ENCODE peak calls at places on chromosome 16, in four cellular contexts. B is pancreas, J is heart right ventricle, V is psoas muscle. Y is an unnamed sample.

GRCh38 chr16:8858994-8859912 is 9.6 kb downstream of the CARHSP1 start:
- DNase-seq in B (peak), V (no peak), J (no peak), Y (no peak)

GRCh38 chr16:88878356-88878755 is 11.9 kb upstream of the PABPN1L start:
- DNase-seq in B (no peak), J (no peak), V (no peak), Y (no peak)

GRCh38 chr16:8961811-8962390 is 1.8 kb downstream of the USP7 start:
- DNase-seq in B (no peak), J (no peak), V (no peak), Y (no peak)

GRCh38 chr16:21568502-21569189 is 30.7 kb upstream of the METTL9 start:
- DNase-seq in V (no peak), J (no peak), B (no peak), Y (no peak)

GRCh38 chr16:82329504-82330192 is 159.6 kb upstream of the MPHOSPH6 start:
- DNase-seq in J (no peak), B (peak), V (no peak), Y (no peak)

GRCh38 chr16:57255686-57256415 is 10.8 kb downstream of the ARL2BP start:
- DNase-seq in V (no peak), J (no peak), B (peak), Y (no peak)

GRCh38 chr16:20944861-20945390 is 44.4 kb downstream of the LYRM1 start:
- DNase-seq in V (no peak), J (no peak), B (no peak), Y (no peak)

GRCh38 chr16:64392456-64392855 is 729.4 kb downstream of the CDH11 start:
- DNase-seq in J (no peak), V (no peak), B (no peak), Y (no peak)

GRCh38 chr16:13379266-13379665 is 477.9 kb downstream of the SHISA9 start:
- DNase-seq in B (no peak), J (no peak), V (no peak), Y (no peak)

GRCh38 chr16:13372421-13372820 is 471.0 kb downstream of the SHISA9 start:
- DNase-seq in B (no peak), V (no peak), J (no peak), Y (no peak)

GRCh38 chr16:13376174-13376573 is 474.8 kb downstream of the SHISA9 start:
- DNase-seq in J (no peak), B (no peak), V (no peak), Y (no peak)

GRCh38 chr16:13377143-13377542 is 475.7 kb downstream of the SHISA9 start:
- DNase-seq in V (no peak), J (no peak), B (no peak), Y (no peak)

DNA sequence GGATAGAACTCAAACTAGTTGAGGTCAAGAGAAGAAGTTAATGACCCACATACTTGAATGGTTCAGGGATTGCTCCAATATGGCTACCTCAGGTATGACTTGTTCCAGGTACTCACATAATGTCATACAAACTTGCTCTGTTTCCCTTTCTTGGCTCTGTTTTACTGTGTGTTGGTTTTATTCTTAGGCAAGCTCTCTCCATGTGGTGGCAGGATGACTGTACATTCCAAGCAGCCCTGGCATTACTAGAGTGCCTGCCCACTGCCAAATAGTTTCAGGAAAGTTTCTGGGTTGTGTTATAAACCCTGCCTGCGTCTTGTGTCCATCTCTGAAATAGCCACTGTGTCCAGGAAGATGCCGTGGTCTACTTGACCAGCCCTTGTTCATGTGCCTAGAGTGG is 476.8 kb downstream of the SHISA9 start:
- DNase-seq in V (no peak), J (no peak), B (no peak), Y (no peak)
- TF ChIP-seq CTCF in V (no peak), J (no peak), B (no peak), Y (no peak)

GRCh38 chr16:86821933-86822332 is 243.6 kb downstream of the FOXL1 start:
- DNase-seq in V (no peak), J (no peak), B (no peak), Y (no peak)

GRCh38 chr16:86825631-86826030 is 247.3 kb downstream of the FOXL1 start:
- DNase-seq in B (no peak), J (no peak), V (no peak), Y (no peak)

GRCh38 chr16:86823125-86823524 is 244.8 kb downstream of the FOXL1 start:
- DNase-seq in B (no peak), V (no peak), J (no peak), Y (no peak)

GRCh38 chr16:86824751-86825310 is 246.5 kb downstream of the FOXL1 start:
- DNase-seq in B (no peak), V (no peak), J (no peak), Y (peak)

DNA sequence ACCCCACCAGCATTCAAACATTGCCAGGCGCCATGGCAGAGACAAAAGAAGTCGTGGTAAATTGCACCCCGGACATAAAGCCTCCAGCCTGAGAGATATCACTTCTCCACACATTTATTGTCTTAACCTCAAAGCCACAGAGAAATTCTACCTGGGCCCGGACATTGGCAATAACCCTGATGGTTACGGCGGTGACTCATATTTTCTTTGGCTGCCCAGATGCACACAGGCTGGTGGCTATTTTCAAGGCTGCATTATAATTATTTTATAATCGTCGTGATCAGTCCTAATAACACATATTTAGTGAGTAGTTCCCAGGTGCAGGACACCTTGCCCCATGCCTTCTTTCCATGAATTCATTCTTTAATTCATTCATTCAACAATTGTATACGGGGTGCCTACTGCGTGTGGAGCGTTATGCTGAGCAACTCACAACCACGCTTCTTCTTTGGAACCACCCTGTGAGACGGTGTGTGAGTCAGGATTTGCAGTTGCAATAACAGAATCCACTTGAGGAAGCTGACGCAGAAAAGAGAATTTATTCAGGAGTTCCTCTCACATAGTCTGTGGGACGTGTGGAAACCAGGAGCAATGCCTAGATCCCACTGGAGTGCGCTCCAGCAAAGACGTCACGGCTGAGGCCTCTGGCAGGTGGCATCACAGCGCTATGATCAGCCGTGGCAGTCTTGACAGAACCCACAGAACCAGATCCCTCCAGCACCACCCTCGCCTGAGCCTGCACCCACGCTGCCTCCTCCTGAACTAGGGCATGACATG is 245.7 kb downstream of the FOXL1 start:
- DNase-seq in V (no peak), J (no peak), B (no peak), Y (peak)
- H3K4me3 ChIP-seq in V (no peak), J (no peak), B (no peak), Y (no peak)

GRCh38 chr16:12906271-12906670 is 4.9 kb downstream of the SHISA9 start:
- DNase-seq in B (no peak), J (no peak), V (no peak), Y (no peak)
- TF ChIP-seq CTCF in B (no peak), J (no peak), V (no peak), Y (no peak)

DNA sequence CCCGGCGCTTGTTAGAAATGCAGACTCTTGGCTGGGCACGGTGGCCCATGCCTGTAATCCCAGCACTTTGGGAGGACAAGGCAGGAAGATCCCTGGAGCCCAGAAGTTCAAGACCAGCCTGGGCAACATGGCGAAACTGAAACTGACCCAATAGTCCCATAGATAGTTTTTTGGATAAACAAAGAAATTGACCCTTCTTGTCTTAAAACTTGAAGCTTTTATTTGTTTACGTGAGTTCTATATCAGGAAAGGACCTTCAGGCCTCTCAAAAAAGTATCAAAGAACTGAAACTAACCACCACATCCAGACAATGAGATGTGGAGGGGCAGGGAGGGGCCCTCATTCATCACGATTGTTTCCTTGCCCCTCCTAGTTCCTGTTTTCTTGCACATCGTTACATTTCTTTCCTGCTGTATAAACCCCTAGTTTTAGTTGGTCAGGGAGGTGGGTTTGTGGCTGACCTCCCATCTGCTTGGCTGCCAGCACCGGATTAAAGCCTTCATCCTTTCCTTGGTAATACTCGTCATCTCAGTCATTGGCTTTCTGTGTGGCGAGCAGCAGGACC is 29.9 kb upstream of the PRM1 start:
- DNase-seq in J (no peak), V (no peak), B (no peak), Y (no peak)
- H3K4me3 ChIP-seq in J (no peak), V (no peak), B (no peak), Y (no peak)

DNA sequence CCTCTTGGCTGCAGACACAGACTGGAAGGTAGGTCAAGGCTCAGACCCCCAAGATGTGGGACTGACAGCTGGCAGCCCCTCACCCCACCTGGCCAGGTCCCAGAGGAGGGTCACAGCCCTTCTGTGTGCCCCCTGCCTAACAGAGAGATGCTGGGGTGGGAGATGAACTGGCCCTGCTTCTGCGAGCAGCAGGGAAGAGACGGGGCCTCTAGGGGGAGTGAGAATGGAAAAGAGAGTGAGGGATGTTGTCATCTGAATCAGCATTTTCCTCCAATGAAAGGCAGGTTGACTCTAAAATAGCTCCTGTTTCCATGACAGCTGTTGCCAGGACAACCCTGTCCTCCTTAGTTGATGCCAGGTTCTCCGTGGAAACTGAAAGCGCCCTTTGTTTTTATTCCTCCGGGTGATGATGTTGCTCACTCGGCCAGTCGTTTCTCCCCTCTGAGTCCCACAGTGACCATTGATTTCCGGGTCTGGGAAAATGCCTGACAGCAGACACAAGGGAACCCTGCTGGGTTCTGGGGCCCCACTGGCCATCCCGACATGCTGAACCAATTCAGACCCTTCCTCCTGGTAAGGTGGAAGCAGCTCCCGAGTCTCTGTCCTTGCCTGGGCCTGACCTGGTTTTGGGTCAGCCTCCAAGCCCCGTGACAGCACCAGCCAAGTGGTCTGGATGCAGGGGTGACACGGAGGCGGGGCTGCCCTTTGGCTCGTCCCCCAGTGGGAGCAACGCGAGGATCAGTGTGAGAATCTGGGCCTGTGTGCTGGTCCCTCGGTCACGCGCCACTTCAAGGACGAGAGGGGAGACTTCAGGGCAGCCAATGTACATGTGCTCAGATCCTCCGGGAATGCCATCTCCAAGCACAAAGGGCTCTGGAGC is 4.7 kb upstream of the NDRG4 start:
- DNase-seq in V (peak), J (peak), B (peak), Y (peak)
- TF ChIP-seq CTCF in V (peak), J (peak), B (peak), Y (peak)

GRCh38 chr16:12802048-12802447 is 1.6 kb downstream of the CPPED1 start:
- DNase-seq in J (no peak), V (no peak), B (no peak), Y (no peak)
- H3K4me3 ChIP-seq in J (no peak), V (no peak), B (no peak), Y (no peak)

GRCh38 chr16:84080378-84080777 is 36.4 kb downstream of the MBTPS1 start:
- DNase-seq in J (peak), B (no peak), V (peak), Y (no peak)
- TF ChIP-seq CTCF in J (no peak), B (no peak), V (no peak), Y (no peak)

GRCh38 chr16:19882641-19883040 is 2.0 kb downstream of the GPRC5B start:
- DNase-seq in B (no peak), J (no peak), V (no peak), Y (no peak)
- H3K4me3 ChIP-seq in B (peak), J (peak), V (peak), Y (peak)

DNA sequence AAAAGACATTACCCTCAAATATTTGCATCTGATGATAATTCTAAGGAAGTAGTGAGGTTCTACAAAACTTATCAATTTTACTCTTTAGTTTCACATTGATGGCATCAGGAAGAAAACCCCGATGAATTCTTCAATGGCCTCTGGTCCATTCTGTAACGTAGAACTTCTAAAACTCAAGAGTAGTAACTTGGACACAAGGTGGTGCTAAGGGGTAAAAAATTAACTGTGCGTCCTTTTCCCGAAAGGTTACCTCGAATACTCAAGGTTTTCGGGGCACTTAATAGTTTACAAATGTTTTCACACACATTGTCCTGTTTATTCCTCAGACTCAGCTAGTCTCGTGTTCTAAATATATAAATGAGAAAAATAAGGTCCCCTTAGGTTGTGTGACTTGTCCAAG is 517.3 kb upstream of the ZFHX3 start:
- DNase-seq in V (no peak), B (no peak), J (no peak), Y (no peak)
- TF ChIP-seq CTCF in V (no peak), B (no peak), J (peak), Y (peak)

DNA sequence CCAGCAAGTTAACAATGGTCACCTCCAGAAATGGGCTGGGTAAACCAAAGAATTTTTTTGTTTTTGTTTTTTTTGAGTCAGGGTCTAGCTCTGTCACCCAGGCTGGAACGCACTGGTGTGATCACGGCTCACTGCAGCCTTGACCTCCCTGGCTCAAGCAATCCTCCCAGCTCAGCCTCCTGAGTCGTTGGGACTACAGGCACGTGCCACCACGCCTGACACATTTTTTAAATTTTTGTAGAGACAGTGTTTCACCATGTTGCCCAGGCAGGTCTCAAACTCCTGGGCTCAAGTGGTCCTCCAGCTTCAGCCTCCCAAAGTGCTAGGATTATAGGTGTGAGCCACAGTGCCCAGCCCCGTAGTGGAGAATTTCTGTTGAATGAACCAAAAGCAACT is 1.7 kb downstream of the SPSB3 start:
- DNase-seq in J (no peak), V (peak), B (peak), Y (no peak)
- H3K4me3 ChIP-seq in J (no peak), V (peak), B (no peak), Y (no peak)